ENCODE peak calls at places on chromosomes 2 and 18, in eight cellular contexts. U, H, T, D, V, E, I and K are unnamed samples.

GRCh38 chr2:76953733-76954347 is 568.3 kb downstream of the LRRTM4 start:
- DNase-seq in U (peak), H (peak), T (peak), D (no peak), V (peak), E (peak), I (no peak), K (peak)

GRCh38 chr2:130852521-130853115 is 15.9 kb downstream of the ARHGEF4 start:
- DNase-seq in U (no peak), H (no peak), T (no peak), D (no peak), V (no peak), E (no peak), I (no peak), K (no peak)

GRCh38 chr2:96154506-96155380 is 9.5 kb upstream of the DUSP2 start:
- DNase-seq in U (no peak), H (no peak), T (no peak), D (no peak), V (no peak), E (no peak), I (no peak), K (no peak)

GRCh38 chr2:154992826-154993225 is 294.3 kb downstream of the KCNJ3 start:
- DNase-seq in U (no peak), H (no peak), T (no peak), D (no peak), V (no peak), E (no peak), I (no peak), K (peak)

GRCh38 chr2:60514886-60515407 is 38.5 kb downstream of the BCL11A start:
- DNase-seq in U (no peak), H (no peak), T (no peak), D (no peak), V (no peak), E (no peak), I (no peak), K (no peak)

GRCh38 chr2:219636144-219636915 is 8.9 kb downstream of the SLC4A3 start:
- DNase-seq in U (no peak), H (peak), T (no peak), D (no peak), V (no peak), E (no peak), I (no peak), K (no peak)

GRCh38 chr2:181456660-181457120 is 496 bp upstream of the ITGA4 start:
- DNase-seq in U (no peak), H (peak), T (no peak), D (no peak), V (no peak), E (peak), I (peak), K (no peak)

GRCh38 chr2:235052514-235053354 is 100.9 kb downstream of the SH3BP4 start:
- DNase-seq in U (no peak), H (no peak), T (no peak), D (no peak), V (no peak), E (no peak), I (no peak), K (peak)

GRCh38 chr18:3669376-3669775 is 219.4 kb downstream of the TGIF1 start:
- DNase-seq in U (no peak), H (no peak), T (no peak), D (no peak), V (no peak), E (no peak), I (no peak), K (no peak)

GRCh38 chr2:68714866-68715265 is 19.7 kb upstream of the ARHGAP25 start:
- DNase-seq in U (no peak), H (no peak), T (no peak), D (no peak), V (no peak), E (peak), I (peak), K (peak)

GRCh38 chr2:69386376-69386775 is 651 bp downstream of the GFPT1 start:
- DNase-seq in U (no peak), H (no peak), T (peak), D (no peak), V (no peak), E (no peak), I (no peak), K (no peak)

GRCh38 chr18:4084501-4084900 is 370.6 kb downstream of the DLGAP1 start:
- DNase-seq in U (no peak), H (no peak), T (no peak), D (no peak), V (no peak), E (no peak), I (no peak), K (no peak)

GRCh38 chr2:18976112-18976961 is 382.1 kb downstream of the OSR1 start:
- DNase-seq in U (peak), H (peak), T (peak), D (no peak), V (no peak), E (no peak), I (no peak), K (no peak)

GRCh38 chr2:164681009-164681408 is 59.7 kb upstream of the GRB14 start:
- DNase-seq in U (no peak), H (no peak), T (no peak), D (no peak), V (no peak), E (no peak), I (no peak), K (no peak)